ENCODE peak calls at places on chromosomes 16 and 17, in seven cellular contexts. T is left ventricle myocardium inferior; I is NT2/D1; S is stimulated activated CD4-positive, alpha-beta T cell treated with anti-CD3 and anti-CD28 coated beads, Interleukin-1b, Interleukin-23, amount 100 ng/mL, for 1 hour; L is WTC11; G is naive B cell; R is hepatic stellate cell. J is an unnamed sample.

GRCh38 chr17:28720247-28720996 is 637 bp downstream of the RPL23A start:
- DNase-seq in T (no peak), I (no peak), S (no peak), L (no peak), G (no peak), R (no peak), J (no peak)

GRCh38 chr16:88455610-88456355 is 2.7 kb downstream of the ZFPM1 start:
- DNase-seq in T (no peak), I (no peak), S (no peak), L (peak; percentile 59), G (no peak), R (peak; percentile 83), J (no peak)

GRCh38 chr16:26453215-26453614 is 613.5 kb upstream of the C16orf82 start:
- DNase-seq in T (no peak), I (no peak), S (no peak), L (no peak), G (no peak), R (no peak), J (no peak)

GRCh38 chr17:51734462-51734861 is 424.1 kb downstream of the CA10 start:
- DNase-seq in T (no peak), I (no peak), S (no peak), L (peak; percentile 41), G (no peak), R (no peak), J (no peak)

GRCh38 chr17:12900474-12900873 is 111.2 kb downstream of the ARHGAP44 start:
- DNase-seq in T (no peak), I (no peak), S (no peak), L (no peak), G (no peak), R (no peak), J (no peak)

GRCh38 chr17:61248399-61248798 is 151.2 kb upstream of the TBX2 start:
- DNase-seq in T (no peak), I (no peak), S (no peak), L (no peak), G (no peak), R (no peak), J (no peak)

GRCh38 chr16:58491-59439 is 5.1 kb downstream of the SNRNP25 start:
- DNase-seq in T (no peak), I (no peak), S (no peak), L (no peak), G (no peak), R (no peak), J (no peak)

GRCh38 chr16:59259074-59259963 is 525.2 kb upstream of the GOT2 start:
- DNase-seq in T (no peak), I (no peak), S (no peak), L (no peak), G (no peak), R (no peak), J (no peak)

GRCh38 chr16:23020084-23020483 is 129.2 kb downstream of the USP31 start:
- DNase-seq in T (no peak), I (no peak), S (no peak), L (no peak), G (no peak), R (no peak), J (no peak)

GRCh38 chr16:89112377-89113151 is 18.9 kb downstream of the ACSF3 start:
- DNase-seq in T (peak; percentile 3), I (no peak), S (no peak), L (no peak), G (no peak), R (no peak), J (no peak)

GRCh38 chr17:74455025-74455585 is 11.3 kb upstream of the CD300A start:
- DNase-seq in T (no peak), I (no peak), S (no peak), L (no peak), G (no peak), R (no peak), J (no peak)

GRCh38 chr17:74744714-74745547 is 3.5 kb upstream of the NHERF1 start:
- DNase-seq in T (peak; percentile 89), I (no peak), S (peak; percentile 57), L (peak; percentile 95), G (peak; percentile 80), R (peak; percentile 84), J (peak; percentile 87)

GRCh38 chr17:46943511-46944393 is 20.8 kb downstream of the GOSR2 start:
- DNase-seq in T (no peak), I (no peak), S (no peak), L (peak; percentile 37), G (no peak), R (no peak), J (no peak)

GRCh38 chr17:4175921-4176802 is 33.2 kb downstream of the CYB5D2 start:
- DNase-seq in T (no peak), I (no peak), S (no peak), L (no peak), G (no peak), R (no peak), J (no peak)

J was measured in left lung.